ENCODE peak calls at places on chromosomes 11 and 22, in nine cellular contexts. A, T, N, W, S, O, G, X and K are unnamed samples.

GRCh38 chr11:119741369-119742262 is 12.6 kb upstream of the NECTIN1 start:
- DNase-seq in X (peak), T (no peak), G (peak), O (no peak), N (no peak), W (peak), S (peak), A (peak), K (no peak)

GRCh38 chr22:50027639-50028537 is 15.3 kb upstream of the IL17REL start:
- DNase-seq in W (peak), A (no peak), N (peak), S (no peak), T (peak), X (peak), O (no peak), G (peak), K (no peak)

GRCh38 chr11:35387341-35387982 is 31.9 kb downstream of the SLC1A2 start:
- DNase-seq in O (no peak), G (no peak), T (peak), A (no peak), S (no peak), X (no peak), N (no peak), W (no peak), K (no peak)

GRCh38 chr11:15824060-15824459 is 532.3 kb downstream of the SOX6 start:
- DNase-seq in T (no peak), N (no peak), O (no peak), G (no peak), X (no peak), S (no peak), W (no peak), A (no peak), K (no peak)

GRCh38 chr11:120702656-120703055 is 191.1 kb downstream of the GRIK4 start:
- DNase-seq in O (no peak), A (no peak), T (no peak), X (no peak), W (no peak), N (no peak), S (peak), G (peak), K (no peak)

GRCh38 chr11:62689421-62690183 is at the start of gene LRRN4CL:
- DNase-seq in N (peak), S (peak), X (no peak), T (no peak), G (no peak), A (peak), W (no peak), O (no peak), K (no peak)

GRCh38 chr22:47997052-47997568 is 1234.7 kb downstream of the TBC1D22A start:
- DNase-seq in W (no peak), A (no peak), O (peak), G (no peak), S (no peak), T (no peak), N (no peak), X (no peak), K (no peak)

GRCh38 chr11:44564198-44564597 is 1.3 kb upstream of the CD82 start:
- DNase-seq in A (no peak), N (no peak), W (no peak), X (no peak), G (no peak), O (no peak), T (peak), S (no peak), K (peak)

GRCh38 chr11:66454253-66454652 is 12.5 kb upstream of the PELI3 start:
- DNase-seq in G (no peak), S (no peak), N (peak), A (no peak), O (no peak), T (no peak), X (no peak), W (no peak), K (no peak)

GRCh38 chr22:26322179-26322905 is 106.7 kb upstream of the ASPHD2 start:
- DNase-seq in X (no peak), S (no peak), W (no peak), O (peak), N (peak), T (peak), G (no peak), A (no peak), K (no peak)

GRCh38 chr11:44823920-44824704 is 97.3 kb downstream of the TSPAN18 start:
- DNase-seq in X (no peak), A (peak), N (no peak), S (no peak), O (no peak), W (no peak), G (no peak), T (no peak), K (no peak)

GRCh38 chr11:100709233-100709999 is 22.3 kb downstream of the ARHGAP42 start:
- DNase-seq in T (peak), X (no peak), A (no peak), S (peak), G (no peak), W (no peak), O (no peak), N (peak), K (no peak)

GRCh38 chr22:47202819-47203553 is 440.5 kb downstream of the TBC1D22A start:
- DNase-seq in T (no peak), N (no peak), G (no peak), W (no peak), A (no peak), O (no peak), X (no peak), S (peak), K (no peak)

GRCh38 chr11:129643031-129643721 is 172.5 kb upstream of the TMEM45B start:
- DNase-seq in A (no peak), O (peak), T (no peak), X (no peak), S (no peak), W (no peak), G (no peak), N (peak), K (no peak)

GRCh38 chr11:71248251-71248570 is 4.2 kb downstream of the SHANK2 start:
- DNase-seq in T (no peak), O (no peak), N (no peak), X (no peak), W (no peak), S (no peak), G (no peak), A (no peak), K (no peak)

GRCh38 chr11:65973439-65974110 is 12.0 kb downstream of the SART1 start:
- DNase-seq in O (peak), X (no peak), T (no peak), G (no peak), S (no peak), A (no peak), N (peak), W (no peak), K (no peak)

GRCh38 chr22:26656896-26657851 is at the start of gene MIAT:
- DNase-seq in A (no peak), N (no peak), S (peak), G (peak), T (peak), X (peak), O (no peak), W (peak), K (peak)